ENCODE peak calls at places on chromosomes 11 and 22, in seven cellular contexts. P is MM.1S, X is astrocyte of the spinal cord, B is amniotic stem cell, Y is M059J, G is HS-27A, J is pancreas. A is an unnamed sample.
A peak's percentile ranks its signal among the peaks of the same experiment; 100 is the strongest.

GRCh38 chr11:210122-210802 is 2.8 kb downstream of the RIC8A start:
- DNase-seq in J (no peak), P (no peak), Y (peak; percentile 79), B (peak; percentile 34), G (no peak), X (peak; percentile 65), A (peak; percentile 66)

GRCh38 chr11:47980093-47980906 is at the start of gene PTPRJ:
- DNase-seq in G (no peak), X (peak; percentile 64), B (no peak), Y (peak; percentile 59), P (peak; percentile 45), J (peak; percentile 75), A (no peak)

GRCh38 chr11:127362754-127363153 is 362.2 kb upstream of the KIRREL3 start:
- DNase-seq in G (no peak), X (no peak), B (no peak), Y (no peak), P (no peak), J (no peak), A (no peak)

GRCh38 chr22:27687984-27688545 is 113.5 kb downstream of the MN1 start:
- DNase-seq in B (no peak), G (no peak), X (no peak), Y (peak; percentile 33), P (no peak), J (no peak), A (no peak)

GRCh38 chr11:78344114-78344513 is 73.5 kb downstream of the GAB2 start:
- DNase-seq in X (no peak), B (no peak), G (no peak), Y (no peak), J (no peak), P (no peak), A (no peak)

GRCh38 chr11:84437129-84438123 is 1151.3 kb upstream of the CCDC90B start:
- DNase-seq in X (no peak), P (peak; percentile 52), J (peak; percentile 79), B (no peak), Y (no peak), G (no peak), A (no peak)

GRCh38 chr11:14544611-14545010 is 24.4 kb upstream of the PSMA1 start:
- DNase-seq in B (no peak), Y (peak; percentile 17), G (no peak), P (peak; percentile 42), X (peak; percentile 5), J (no peak), A (no peak)

GRCh38 chr11:69970785-69971535 is 107.2 kb upstream of the ANO1 start:
- DNase-seq in B (no peak), P (no peak), J (no peak), Y (no peak), G (no peak), X (no peak), A (no peak)

GRCh38 chr11:59204736-59205135 is 8.0 kb downstream of the MPEG1 start:
- DNase-seq in J (no peak), X (no peak), B (no peak), Y (peak; percentile 26), P (no peak), G (no peak), A (no peak)

GRCh38 chr11:61356701-61357100 is 5.0 kb downstream of the CYB561A3 start:
- DNase-seq in Y (no peak), B (no peak), G (no peak), P (no peak), X (no peak), J (no peak), A (no peak)

GRCh38 chr22:24803064-24803542 is 2.9 kb upstream of the SGSM1 start:
- DNase-seq in P (peak; percentile 32), Y (peak; percentile 34), G (no peak), B (no peak), X (no peak), J (no peak), A (no peak)

GRCh38 chr11:93537022-93537421 is 6.2 kb downstream of the SMCO4 start:
- DNase-seq in B (no peak), P (no peak), J (peak; percentile 37), G (no peak), X (no peak), Y (no peak), A (no peak)

GRCh38 chr11:107591098-107591445 is at the start of gene ELMOD1:
- DNase-seq in J (peak; percentile 24), P (peak; percentile 71), G (no peak), X (peak; percentile 3), B (no peak), Y (peak; percentile 46), A (no peak)

GRCh38 chr11:3959015-3959917 is 103.8 kb downstream of the STIM1 start:
- DNase-seq in P (no peak), B (no peak), J (no peak), X (peak; percentile 77), G (peak; percentile 54), Y (peak; percentile 88), A (no peak)

GRCh38 chr11:69525516-69526452 is 44.3 kb downstream of the LINC01488 start:
- DNase-seq in G (no peak), P (no peak), J (no peak), B (no peak), X (no peak), Y (no peak), A (no peak)

GRCh38 chr11:67463680-67464410 is 5.2 kb downstream of the TMEM134 start:
- DNase-seq in J (peak; percentile 67), P (no peak), Y (peak; percentile 82), X (no peak), G (no peak), B (no peak), A (no peak)

GRCh38 chr11:100925935-100926334 is 203.7 kb downstream of the PGR start:
- DNase-seq in Y (peak; percentile 86), X (peak; percentile 88), B (no peak), J (no peak), G (no peak), P (no peak), A (no peak)

GRCh38 chr11:94700631-94701030 is 67.5 kb upstream of the AMOTL1 start:
- DNase-seq in P (no peak), Y (no peak), G (no peak), X (no peak), B (no peak), J (no peak), A (no peak)

GRCh38 chr22:25390297-25391240 is 171.1 kb downstream of the CRYBB2 start:
- DNase-seq in B (no peak), X (no peak), Y (no peak), G (no peak), J (no peak), P (no peak), A (no peak)

GRCh38 chr11:2593393-2593950 is 106.3 kb downstream of the KCNQ1OT1 start:
- DNase-seq in J (no peak), P (no peak), X (no peak), B (no peak), Y (no peak), G (no peak), A (no peak)

GRCh38 chr11:112627588-112628045 is 333.6 kb upstream of the NCAM1 start:
- DNase-seq in Y (no peak), B (no peak), G (no peak), J (no peak), X (no peak), P (peak; percentile 36), A (no peak)

GRCh38 chr11:109547356-109548027 is 125.5 kb downstream of the C11orf87 start:
- DNase-seq in B (no peak), X (peak; percentile 75), G (peak; percentile 60), P (no peak), Y (peak; percentile 88), J (no peak), A (peak; percentile 27)

GRCh38 chr22:32354360-32355351 is 3.0 kb upstream of the RFPL3 start:
- DNase-seq in B (no peak), G (no peak), J (no peak), X (peak; percentile 43), P (no peak), Y (peak; percentile 26), A (peak; percentile 2)

GRCh38 chr11:1832181-1832988 is 2.4 kb upstream of the SYT8 start:
- DNase-seq in J (peak; percentile 45), P (peak; percentile 24), B (no peak), X (peak; percentile 14), G (no peak), Y (peak; percentile 53), A (no peak)

GRCh38 chr11:121063728-121064127 is 37.3 kb upstream of the TECTA start:
- DNase-seq in X (no peak), J (no peak), G (no peak), P (no peak), Y (no peak), B (no peak), A (no peak)

GRCh38 chr11:18314794-18315523 is 7.0 kb downstream of the HPS5 start:
- DNase-seq in G (no peak), X (no peak), J (no peak), P (no peak), B (no peak), Y (no peak), A (no peak)

GRCh38 chr11:125297346-125297910 is 132.9 kb downstream of the PKNOX2 start:
- DNase-seq in G (no peak), B (no peak), X (no peak), Y (no peak), J (no peak), P (no peak), A (no peak)

GRCh38 chr11:77200351-77200750 is 72.3 kb downstream of the MYO7A start:
- DNase-seq in B (no peak), X (no peak), P (peak; percentile 4), J (no peak), Y (no peak), G (no peak), A (no peak)

GRCh38 chr11:78019808-78020207 is 3.3 kb downstream of the KCTD14 start:
- DNase-seq in B (no peak), Y (peak; percentile 60), P (no peak), J (no peak), X (peak; percentile 42), G (no peak), A (no peak)

GRCh38 chr11:8878771-8879170 is 32.2 kb upstream of the AKIP1 start:
- DNase-seq in P (no peak), B (no peak), J (no peak), X (no peak), G (no peak), Y (no peak), A (no peak)

GRCh38 chr22:25764270-25765015 is 22.5 kb downstream of the MYO18B start:
- DNase-seq in P (no peak), X (no peak), B (no peak), J (no peak), Y (peak; percentile 10), G (no peak), A (no peak)

GRCh38 chr11:1160231-1161101 is 2.7 kb downstream of the MUC5AC start:
- DNase-seq in G (no peak), P (no peak), X (no peak), J (peak; percentile 8), Y (no peak), B (no peak), A (no peak)

GRCh38 chr11:72379384-72380131 is 54.8 kb downstream of the CLPB start:
- DNase-seq in J (no peak), B (no peak), P (no peak), Y (no peak), X (no peak), G (no peak), A (no peak)

GRCh38 chr11:58222730-58223129 is 6.0 kb downstream of the OR10Q1 start:
- DNase-seq in J (no peak), P (no peak), B (no peak), Y (peak; percentile 6), G (no peak), X (no peak), A (no peak)